ENCODE peak calls at places on chromosomes 7 and 10, in five cellular contexts. One of them, this sample, is unnamed.

GRCh38 chr10:120453319-120453718 is 3.7 kb upstream of the PLPP4 start:
- DNase-seq in nucleus accumbens: no peak
- DNase-seq in SK-N-DZ: no peak
- DNase-seq in iris pigment epithelial cell: no peak
- DNase-seq in NCI-H226: no peak
- DNase-seq in this sample: no peak

GRCh38 chr10:117960345-117960744 is 86.4 kb downstream of the RAB11FIP2 start:
- DNase-seq in nucleus accumbens: no peak
- DNase-seq in SK-N-DZ: no peak
- DNase-seq in iris pigment epithelial cell: peak; percentile 35
- DNase-seq in NCI-H226: no peak
- DNase-seq in this sample: no peak

GRCh38 chr10:130403153-130403890 is 267.1 kb downstream of the GLRX3 start:
- DNase-seq in nucleus accumbens: no peak
- DNase-seq in SK-N-DZ: peak; percentile 31
- DNase-seq in iris pigment epithelial cell: no peak
- DNase-seq in NCI-H226: no peak
- DNase-seq in this sample: no peak

GRCh38 chr7:113289140-113289740 is 170.9 kb upstream of the SMIM30 start:
- DNase-seq in nucleus accumbens: no peak
- DNase-seq in SK-N-DZ: peak; percentile 29
- DNase-seq in iris pigment epithelial cell: peak; percentile 70
- DNase-seq in NCI-H226: no peak
- DNase-seq in this sample: peak; percentile 20

GRCh38 chr7:71348751-71349415 is 216.9 kb downstream of the GALNT17 start:
- DNase-seq in nucleus accumbens: no peak
- DNase-seq in SK-N-DZ: no peak
- DNase-seq in iris pigment epithelial cell: no peak
- DNase-seq in NCI-H226: no peak
- DNase-seq in this sample: no peak

GRCh38 chr7:28106316-28106957 is 74.2 kb downstream of the JAZF1 start:
- DNase-seq in nucleus accumbens: no peak
- DNase-seq in SK-N-DZ: no peak
- DNase-seq in iris pigment epithelial cell: peak; percentile 84
- DNase-seq in NCI-H226: no peak
- DNase-seq in this sample: no peak

GRCh38 chr7:22667562-22668239 is 59.3 kb upstream of the IL6 start:
- DNase-seq in nucleus accumbens: no peak
- DNase-seq in SK-N-DZ: no peak
- DNase-seq in iris pigment epithelial cell: peak; percentile 91
- DNase-seq in NCI-H226: peak; percentile 85
- DNase-seq in this sample: no peak

GRCh38 chr10:66349726-66350125 is 576.1 kb upstream of the LRRTM3 start:
- DNase-seq in nucleus accumbens: no peak
- DNase-seq in SK-N-DZ: no peak
- DNase-seq in iris pigment epithelial cell: peak; percentile 37
- DNase-seq in NCI-H226: no peak
- DNase-seq in this sample: no peak

GRCh38 chr10:111429288-111430028 is 352.6 kb downstream of the ADRA2A start:
- DNase-seq in nucleus accumbens: no peak
- DNase-seq in SK-N-DZ: peak; percentile 50
- DNase-seq in iris pigment epithelial cell: no peak
- DNase-seq in NCI-H226: no peak
- DNase-seq in this sample: no peak

This sample was measured in smooth muscle cell of the brain vasculature.